ENCODE peak calls at places on chromosomes 2 and 18, in seven cellular contexts. C, B, D, K, A, H and O are unnamed samples.

GRCh38 chr2:59654753-59655152 is 898.7 kb downstream of the BCL11A start:
- DNase-seq in C (no peak), B (no peak), D (no peak), K (no peak), A (no peak), H (no peak), O (no peak)

GRCh38 chr2:230874876-230875275 is 10.1 kb downstream of the ITM2C start:
- DNase-seq in C (no peak), B (no peak), D (no peak), K (no peak), A (no peak), H (no peak), O (no peak)

GRCh38 chr2:127672341-127673303 is 2.7 kb downstream of the LIMS2 start:
- DNase-seq in C (no peak), B (no peak), D (no peak), K (no peak), A (no peak), H (no peak), O (no peak)

GRCh38 chr2:86140969-86141392 is 34.9 kb downstream of the PTCD3 start:
- DNase-seq in C (peak), B (no peak), D (no peak), K (no peak), A (no peak), H (no peak), O (no peak)

GRCh38 chr2:15260813-15261212 is 300.3 kb downstream of the NBAS start:
- DNase-seq in C (no peak), B (no peak), D (no peak), K (no peak), A (no peak), H (no peak), O (no peak)

GRCh38 chr2:54073796-54074195 is 41.6 kb upstream of the ACYP2 start:
- DNase-seq in C (no peak), B (peak), D (no peak), K (no peak), A (no peak), H (no peak), O (no peak)

GRCh38 chr2:188024811-188025210 is 266.9 kb upstream of the GULP1 start:
- DNase-seq in C (peak), B (no peak), D (peak), K (no peak), A (peak), H (no peak), O (no peak)

GRCh38 chr2:105879106-105879797 is 134.5 kb downstream of the NCK2 start:
- DNase-seq in C (no peak), B (no peak), D (no peak), K (no peak), A (no peak), H (no peak), O (no peak)

GRCh38 chr18:13112982-13113381 is 105.6 kb upstream of the LDLRAD4 start:
- DNase-seq in C (peak), B (peak), D (no peak), K (no peak), A (peak), H (no peak), O (no peak)

GRCh38 chr2:64524604-64525322 is 635 bp downstream of the AFTPH start:
- DNase-seq in C (peak), B (peak), D (no peak), K (no peak), A (peak), H (peak), O (peak)

GRCh38 chr18:76357174-76357573 is 137.9 kb downstream of the ZNF516 start:
- DNase-seq in C (no peak), B (no peak), D (no peak), K (no peak), A (no peak), H (no peak), O (no peak)

GRCh38 chr18:36539674-36540073 is 242.2 kb downstream of the FHOD3 start:
- DNase-seq in C (no peak), B (no peak), D (no peak), K (no peak), A (no peak), H (no peak), O (no peak)

GRCh38 chr2:31108887-31109286 is 29.4 kb downstream of the GALNT14 start:
- DNase-seq in C (no peak), B (no peak), D (no peak), K (no peak), A (no peak), H (no peak), O (no peak)

GRCh38 chr2:32745191-32745590 is 117.3 kb downstream of the TTC27 start:
- DNase-seq in C (no peak), B (peak), D (peak), K (no peak), A (no peak), H (no peak), O (no peak)

GRCh38 chr2:67876176-67876575 is 186.6 kb downstream of the C1D start:
- DNase-seq in C (no peak), B (peak), D (no peak), K (no peak), A (no peak), H (no peak), O (no peak)

GRCh38 chr2:101524811-101525430 is 50.0 kb upstream of the RFX8 start:
- DNase-seq in C (peak), B (no peak), D (no peak), K (no peak), A (peak), H (no peak), O (no peak)

GRCh38 chr2:113169002-113169530 is 4.7 kb upstream of the PSD4 start:
- DNase-seq in C (no peak), B (no peak), D (no peak), K (no peak), A (no peak), H (no peak), O (peak)

GRCh38 chr2:1856481-1856880 is 112.2 kb upstream of the PXDN start:
- DNase-seq in C (no peak), B (no peak), D (no peak), K (no peak), A (no peak), H (no peak), O (no peak)
- TF ChIP-seq CTCF in C (no peak), B (peak), D (peak), K (no peak), A (peak), H (no peak), O (peak)

GRCh38 chr2:186992597-186992996 is 143.6 kb upstream of the ZSWIM2 start:
- DNase-seq in C (peak), B (no peak), D (no peak), K (no peak), A (no peak), H (no peak), O (no peak)

GRCh38 chr2:186995092-186995491 is 146.1 kb upstream of the ZSWIM2 start:
- DNase-seq in C (peak), B (peak), D (no peak), K (no peak), A (peak), H (no peak), O (no peak)

DNA sequence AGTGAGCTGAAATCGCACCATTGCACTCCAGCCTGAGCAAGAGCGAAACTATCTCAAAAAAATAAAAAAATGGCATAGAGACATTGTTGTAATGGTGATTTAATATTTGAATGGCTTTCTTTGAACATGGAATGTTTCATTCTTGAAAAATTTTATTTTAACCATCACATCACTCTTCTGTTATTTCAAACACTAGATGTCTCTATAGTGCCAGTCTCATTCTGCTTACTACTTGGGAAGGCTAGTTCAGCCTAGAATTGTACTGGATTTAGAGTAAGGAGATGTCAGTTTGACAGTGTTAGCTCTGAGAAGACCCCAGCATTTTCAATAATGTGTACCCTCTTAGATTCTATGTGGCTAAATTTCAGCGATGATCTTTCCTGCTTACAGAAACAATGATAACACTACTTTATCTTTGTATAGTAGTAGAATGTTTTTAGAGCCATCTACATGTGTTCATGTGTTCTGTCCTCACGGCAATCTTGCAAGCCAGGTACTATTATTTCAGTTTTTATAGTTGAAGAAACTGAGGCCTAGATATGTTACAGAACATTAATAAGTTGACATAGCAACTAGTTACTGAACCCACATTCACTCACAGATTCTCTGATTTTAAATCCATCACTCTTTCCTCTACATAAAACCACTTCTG is 142.9 kb upstream of the ZSWIM2 start:
- DNase-seq in C (peak), B (peak), D (no peak), K (no peak), A (peak), H (no peak), O (no peak)
- TF ChIP-seq CTCF in C (no peak), B (peak), D (no peak), K (peak), A (peak), H (no peak), O (peak)

DNA sequence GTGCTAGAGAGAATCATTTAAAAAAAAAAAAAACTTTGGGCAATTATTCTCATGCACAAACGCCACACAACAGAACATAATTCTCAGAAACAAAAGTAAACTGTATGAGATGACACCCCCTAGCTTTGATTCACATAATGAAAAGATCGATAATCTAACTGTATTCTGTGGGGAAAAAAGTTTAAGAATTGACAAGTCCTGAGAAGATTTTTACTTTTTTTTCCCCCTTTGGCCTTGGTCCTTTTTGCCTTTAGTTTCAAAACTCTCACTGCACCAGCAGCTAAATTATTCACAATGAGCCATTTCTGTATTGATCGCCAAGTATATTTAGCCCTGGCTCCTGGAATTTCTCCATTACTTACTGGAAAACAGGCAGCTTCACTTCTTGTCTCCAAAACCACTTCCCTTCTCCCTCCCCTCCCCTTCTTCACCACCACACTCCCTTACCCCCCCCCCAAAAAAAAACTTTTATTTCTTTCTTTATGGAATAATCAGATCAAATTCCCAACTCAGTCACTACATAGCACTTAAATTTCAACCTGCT is 2.0 kb downstream of the IKZF2 start:
- DNase-seq in C (peak), B (no peak), D (no peak), K (no peak), A (peak), H (no peak), O (no peak)
- TF ChIP-seq CTCF in C (peak), B (no peak), D (no peak), K (no peak), A (peak), H (peak), O (peak)

GRCh38 chr2:10140841-10141610 is 18.5 kb downstream of the RRM2 start:
- DNase-seq in C (no peak), B (no peak), D (no peak), K (no peak), A (no peak), H (no peak), O (peak)
- TF ChIP-seq CTCF in C (no peak), B (peak), D (peak), K (no peak), A (peak), H (peak), O (peak)

GRCh38 chr2:218954541-218955300 is 4.7 kb upstream of the CDK5R2 start:
- DNase-seq in C (no peak), B (no peak), D (no peak), K (no peak), A (no peak), H (no peak), O (no peak)

GRCh38 chr2:218956039-218956438 is 3.4 kb upstream of the CDK5R2 start:
- DNase-seq in C (no peak), B (no peak), D (no peak), K (no peak), A (no peak), H (no peak), O (no peak)

GRCh38 chr2:218957685-218958084 is 1.8 kb upstream of the CDK5R2 start:
- DNase-seq in C (no peak), B (no peak), D (no peak), K (no peak), A (no peak), H (no peak), O (no peak)

GRCh38 chr2:218952160-218952559 is 7.3 kb upstream of the CDK5R2 start:
- DNase-seq in C (no peak), B (no peak), D (no peak), K (no peak), A (no peak), H (no peak), O (no peak)

GRCh38 chr2:218953366-218953954 is 6.0 kb upstream of the CDK5R2 start:
- DNase-seq in C (no peak), B (no peak), D (no peak), K (no peak), A (no peak), H (no peak), O (no peak)
- TF ChIP-seq CTCF in C (no peak), B (no peak), D (peak), K (no peak), A (no peak), H (peak), O (no peak)

GRCh38 chr2:80326214-80326613 is 21.7 kb upstream of the LRRTM1 start:
- DNase-seq in C (peak), B (peak), D (no peak), K (no peak), A (peak), H (no peak), O (no peak)
- TF ChIP-seq CTCF in C (peak), B (peak), D (peak), K (peak), A (peak), H (peak), O (peak)